ENCODE peak calls at places on chromosomes 3 and 15, in five cellular contexts. E, U, J, H and R are unnamed samples.

GRCh38 chr3:194592798-194593752 is 40.1 kb downstream of the TMEM44 start:
- DNase-seq in E (no peak), U (no peak), J (peak; percentile 99), H (peak; percentile 99), R (peak; percentile 99)

GRCh38 chr3:8237893-8238292 is 263.7 kb upstream of the LMCD1 start:
- DNase-seq in U (no peak), E (no peak), H (no peak), J (no peak), R (no peak)

GRCh38 chr3:44862221-44862637 is 517 bp downstream of the TMEM42 start:
- DNase-seq in E (no peak), H (no peak), U (peak; percentile 6), J (no peak), R (peak; percentile 7)

GRCh38 chr3:42012935-42013651 is 51.2 kb upstream of the ULK4 start:
- DNase-seq in J (no peak), E (no peak), U (peak; percentile 74), H (peak; percentile 70), R (no peak)

GRCh38 chr3:5057857-5058324 is 64.2 kb upstream of the ARL8B start:
- DNase-seq in U (peak; percentile 83), E (peak; percentile 58), H (peak; percentile 91), J (peak; percentile 67), R (peak; percentile 84)

GRCh38 chr3:59313365-59313764 is 263.5 kb upstream of the CFAP20DC start:
- DNase-seq in H (peak; percentile 56), J (no peak), E (no peak), U (peak; percentile 35), R (no peak)

GRCh38 chr3:792651-793050 is 300.2 kb upstream of the CNTN6 start:
- DNase-seq in E (no peak), H (no peak), U (no peak), J (no peak), R (no peak)

GRCh38 chr3:118811333-118811732 is 223.3 kb downstream of the IGSF11 start:
- DNase-seq in E (no peak), U (no peak), H (no peak), J (no peak), R (no peak)

GRCh38 chr3:58366699-58367098 is 34.0 kb downstream of the PXK start:
- DNase-seq in E (no peak), J (no peak), H (peak; percentile 35), U (no peak), R (no peak)

GRCh38 chr3:152079980-152080379 is 188.7 kb upstream of the MBNL1 start:
- DNase-seq in E (no peak), H (no peak), J (no peak), U (no peak), R (no peak)

GRCh38 chr3:31235062-31235704 is 297.5 kb upstream of the STT3B start:
- DNase-seq in J (no peak), E (no peak), U (no peak), H (no peak), R (no peak)

GRCh38 chr15:66269326-66270090 is 16.0 kb upstream of the MEGF11 start:
- DNase-seq in U (no peak), J (no peak), H (peak; percentile 42), E (no peak), R (peak; percentile 54)

GRCh38 chr15:95884276-95884675 is 446.2 kb upstream of the NR2F2 start:
- DNase-seq in J (no peak), U (no peak), E (no peak), H (peak; percentile 5), R (peak; percentile 46)

GRCh38 chr3:24525557-24525956 is 30.9 kb upstream of the THRB start:
- DNase-seq in H (no peak), J (no peak), E (no peak), U (no peak), R (no peak)

GRCh38 chr3:24533557-24534193 is 39.0 kb upstream of the THRB start:
- DNase-seq in E (no peak), U (no peak), J (no peak), H (no peak), R (no peak)

GRCh38 chr3:24526640-24527237 is 32.1 kb upstream of the THRB start:
- DNase-seq in H (no peak), U (no peak), J (no peak), E (no peak), R (no peak)

GRCh38 chr3:24525022-24525421 is 30.4 kb upstream of the THRB start:
- DNase-seq in J (no peak), H (no peak), E (no peak), U (no peak), R (no peak)

DNA sequence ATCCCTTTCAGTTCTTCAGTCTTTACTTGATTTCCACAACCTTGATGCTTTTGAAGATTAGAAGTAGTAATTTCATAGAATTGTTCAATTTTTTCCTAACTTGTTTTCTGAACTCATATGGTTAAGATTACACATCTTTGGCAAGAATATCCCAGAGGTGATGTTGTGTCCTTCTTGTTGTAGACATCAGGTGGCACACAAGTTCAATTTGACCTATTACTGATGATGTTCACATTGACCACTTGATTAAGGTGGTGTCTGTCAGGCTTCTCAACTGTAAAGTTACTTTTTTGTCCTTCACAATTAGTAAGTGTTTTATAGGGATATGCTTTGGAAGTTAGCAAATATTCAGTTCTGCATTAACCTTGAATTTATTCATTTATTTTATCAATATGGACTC is 34.6 kb upstream of the THRB start:
- DNase-seq in U (no peak), J (no peak), H (no peak), E (no peak), R (no peak)
- TF ChIP-seq CTCF in U (no peak), J (no peak), H (no peak), E (no peak), R (no peak)

GRCh38 chr3:159252772-159253384 is 451.0 kb downstream of the MFSD1 start:
- DNase-seq in U (no peak), E (no peak), H (peak; percentile 53), J (no peak), R (peak; percentile 57)
- TF ChIP-seq CTCF in U (peak; percentile 43), E (no peak), H (peak; percentile 76), J (peak; percentile 68), R (peak; percentile 90)

DNA sequence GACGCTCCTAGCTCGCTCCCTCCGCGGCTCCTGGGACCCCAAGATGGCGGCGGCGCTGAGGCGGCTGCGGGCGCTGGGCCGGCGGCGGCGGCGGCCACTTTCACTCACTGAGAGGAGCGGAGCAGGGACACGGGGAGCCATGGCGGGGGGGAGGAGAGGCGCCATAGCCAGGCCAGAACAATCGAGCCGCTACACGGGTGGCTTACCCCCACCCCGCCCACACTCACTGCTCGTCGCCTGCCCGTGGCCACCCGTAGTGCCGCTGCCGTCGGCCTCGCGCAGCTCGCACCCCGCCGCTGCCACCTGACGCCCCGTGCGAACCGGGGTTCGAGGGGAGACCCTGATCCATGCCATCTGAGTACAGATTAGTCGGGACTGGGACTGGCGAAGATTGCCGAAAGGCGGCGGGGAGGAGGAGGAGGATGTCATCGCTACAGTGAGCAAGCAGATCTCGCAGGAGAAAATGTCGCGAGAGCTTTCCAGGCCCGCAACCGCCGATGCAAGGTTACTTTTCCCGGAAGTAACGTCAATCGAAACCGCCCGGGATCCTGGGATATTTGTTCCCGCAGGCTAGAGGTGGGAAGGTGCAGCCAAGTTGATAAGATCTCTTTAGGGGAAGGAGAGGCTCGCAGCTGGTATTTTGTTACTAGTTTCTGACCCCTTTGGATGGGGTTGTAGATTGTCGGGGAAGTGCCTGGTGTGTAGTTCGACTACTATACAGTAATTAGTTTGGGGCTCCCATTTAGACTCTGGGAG is at the start of gene INO80:
- DNase-seq in E (peak; percentile 97), J (peak; percentile 97), U (peak; percentile 99), H (peak; percentile 99), R (peak; percentile 98)
- TF ChIP-seq CTCF in E (peak; percentile 38), J (no peak), U (peak; percentile 17), H (no peak), R (no peak)

DNA sequence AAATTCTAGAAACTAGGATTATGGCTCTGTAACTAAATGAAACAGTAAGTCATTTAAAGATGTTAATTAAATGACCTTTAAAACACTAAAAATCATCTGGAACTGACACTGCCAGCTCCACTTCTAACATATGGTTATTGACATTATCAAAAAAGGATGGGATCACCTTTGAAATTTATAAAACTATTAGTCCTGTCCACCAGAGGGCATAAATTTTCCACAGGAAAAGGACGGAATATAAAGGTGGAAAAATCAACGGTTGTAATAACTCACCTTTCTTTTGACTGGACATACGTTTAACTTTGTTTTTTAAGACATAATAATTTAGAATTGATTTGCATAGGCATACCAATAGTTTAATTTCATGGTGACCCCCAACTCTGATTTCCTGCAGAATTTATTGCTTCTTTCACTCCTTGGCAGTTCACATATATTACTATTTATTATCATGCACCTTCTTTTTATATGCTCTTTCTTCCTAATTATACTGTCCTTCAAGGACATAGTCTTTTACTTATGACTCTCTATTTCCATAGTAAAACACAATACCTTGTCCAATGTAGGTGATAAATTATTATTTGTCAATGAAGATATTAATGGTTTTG is 345.7 kb downstream of the CADM2 start:
- DNase-seq in U (no peak), J (no peak), H (no peak), E (no peak), R (no peak)
- TF ChIP-seq CTCF in U (peak; percentile 13), J (peak; percentile 23), H (no peak), E (no peak), R (peak; percentile 65)

DNA sequence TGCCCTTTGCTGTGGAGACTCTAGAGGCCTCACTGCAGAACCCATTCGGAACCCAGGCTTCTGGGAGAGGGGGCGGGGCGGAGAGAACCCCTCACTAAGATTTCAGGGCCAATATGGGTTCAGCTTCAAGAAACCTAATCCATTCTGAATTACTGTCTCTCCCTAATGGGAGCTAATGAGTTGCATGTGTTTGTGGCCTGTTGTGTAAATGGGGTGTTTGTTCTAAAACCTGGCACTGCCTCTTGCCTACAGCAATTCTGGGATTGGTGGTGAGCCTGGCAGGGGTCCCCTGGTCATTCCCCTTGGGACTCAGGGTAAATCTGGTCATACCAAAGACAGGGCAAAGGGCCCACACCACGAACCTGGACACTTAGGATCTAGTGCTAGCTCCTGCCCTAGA is 645 bp upstream of the RASL12 start:
- DNase-seq in U (no peak), H (no peak), E (no peak), J (no peak), R (no peak)
- TF ChIP-seq CTCF in U (no peak), H (no peak), E (no peak), J (no peak), R (no peak)

GRCh38 chr3:48918388-48919214 is at the start of gene ARIH2:
- DNase-seq in H (peak; percentile 95), J (peak; percentile 77), U (peak; percentile 93), E (peak; percentile 94), R (peak; percentile 88)
- TF ChIP-seq CTCF in H (no peak), J (peak; percentile 19), U (peak; percentile 23), E (peak; percentile 51), R (peak; percentile 55)

DNA sequence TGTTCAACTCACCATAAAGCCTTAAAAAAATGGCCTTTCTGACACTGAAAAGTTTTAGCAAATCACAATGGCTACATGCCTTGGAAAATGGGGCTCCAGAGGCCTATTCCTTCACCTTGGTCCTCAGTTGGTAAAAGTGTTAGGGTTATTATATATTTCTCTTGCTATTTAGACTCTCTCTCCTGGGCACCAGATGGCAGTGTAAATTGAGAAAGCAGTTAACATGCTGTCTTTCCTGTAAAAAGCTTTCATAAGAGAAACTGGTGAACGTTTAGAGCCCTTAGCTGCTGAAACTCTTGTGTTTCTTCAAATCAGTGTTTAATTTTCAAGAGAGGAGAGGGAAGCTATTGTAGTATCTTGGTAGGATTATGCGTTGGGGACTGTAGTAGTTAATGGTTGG is 89.9 kb downstream of the LRTM1 start:
- DNase-seq in J (no peak), U (no peak), H (no peak), E (no peak), R (peak; percentile 45)
- TF ChIP-seq CTCF in J (peak; percentile 37), U (no peak), H (peak; percentile 21), E (no peak), R (peak; percentile 65)